ENCODE peak calls at places on chromosome 17, in seven cellular contexts. K, L, U, E, T, N and D are unnamed samples.
A peak's percentile ranks its signal among the peaks of the same experiment; 100 is the strongest.

GRCh38 chr17:29590979-29591736 is 1.7 kb upstream of the GIT1 start:
- DNase-seq in K (peak; percentile 94), L (peak; percentile 78), U (peak; percentile 66), E (no peak), T (peak; percentile 82), N (peak; percentile 62), D (peak; percentile 44)

GRCh38 chr17:68101992-68102758 is 66.6 kb downstream of the KPNA2 start:
- DNase-seq in K (peak; percentile 17), L (no peak), U (peak; percentile 64), E (no peak), T (no peak), N (peak; percentile 40), D (peak; percentile 10)

GRCh38 chr17:27352481-27353460 is 58.9 kb downstream of the WSB1 start:
- DNase-seq in K (peak; percentile 33), L (no peak), U (no peak), E (no peak), T (no peak), N (no peak), D (no peak)

GRCh38 chr17:633641-634091 is 81.0 kb downstream of the VPS53 start:
- DNase-seq in K (no peak), L (no peak), U (no peak), E (no peak), T (peak; percentile 65), N (no peak), D (peak; percentile 48)

GRCh38 chr17:35684046-35684802 is 47.2 kb upstream of the RASL10B start:
- DNase-seq in K (no peak), L (peak; percentile 39), U (no peak), E (no peak), T (peak; percentile 47), N (no peak), D (peak; percentile 52)

GRCh38 chr17:17567631-17568030 is 23.9 kb downstream of the PEMT start:
- DNase-seq in K (no peak), L (no peak), U (no peak), E (no peak), T (no peak), N (no peak), D (no peak)

GRCh38 chr17:1783271-1783670 is 21.4 kb downstream of the SERPINF1 start:
- DNase-seq in K (no peak), L (no peak), U (no peak), E (no peak), T (no peak), N (no peak), D (no peak)

GRCh38 chr17:67582632-67583230 is 135.0 kb upstream of the NOL11 start:
- DNase-seq in K (no peak), L (no peak), U (peak; percentile 83), E (no peak), T (no peak), N (no peak), D (no peak)

GRCh38 chr17:56536766-56537165 is 56.7 kb upstream of the NOG start:
- DNase-seq in K (no peak), L (no peak), U (no peak), E (no peak), T (no peak), N (no peak), D (no peak)

GRCh38 chr17:29828676-29829291 is 101.2 kb downstream of the SSH2 start:
- DNase-seq in K (peak; percentile 14), L (no peak), U (no peak), E (no peak), T (no peak), N (no peak), D (no peak)

GRCh38 chr17:36657763-36658490 is 56.5 kb downstream of the MRM1 start:
- DNase-seq in K (peak; percentile 44), L (peak; percentile 76), U (peak; percentile 62), E (no peak), T (no peak), N (peak; percentile 32), D (no peak)

GRCh38 chr17:73343168-73343634 is 31.4 kb upstream of the CDC42EP4 start:
- DNase-seq in K (peak; percentile 99), L (peak; percentile 94), U (no peak), E (no peak), T (peak; percentile 87), N (no peak), D (peak; percentile 89)